ENCODE peak calls at places on chromosomes 7 and 10, in ten cellular contexts. C is WERI-Rb-1; E is CD8-positive, alpha-beta T cell; G is suprapubic skin; M is cardiac muscle cell; Z is PC-9; A is foreskin fibroblast; D is right atrium auricular region; L is body of pancreas; I is epithelial cell of esophagus. T is an unnamed sample.

GRCh38 chr7:74289660-74290589 is 718 bp downstream of the CLIP2 start:
- DNase-seq in C (no peak), E (peak), G (peak), M (no peak), Z (no peak), A (peak), D (no peak), L (peak), I (no peak), T (peak)

GRCh38 chr7:949021-949934 is 5.2 kb downstream of the ADAP1 start:
- DNase-seq in C (no peak), E (no peak), G (no peak), M (no peak), Z (peak), A (no peak), D (no peak), L (peak), I (no peak), T (no peak)

GRCh38 chr7:98735801-98736200 is 118.7 kb downstream of the NPTX2 start:
- DNase-seq in C (no peak), E (no peak), G (no peak), M (no peak), Z (no peak), A (no peak), D (no peak), L (no peak), I (no peak), T (no peak)

GRCh38 chr7:135035252-135035651 is 48.9 kb downstream of the AGBL3 start:
- DNase-seq in C (no peak), E (no peak), G (no peak), M (no peak), Z (no peak), A (no peak), D (no peak), L (no peak), I (no peak), T (no peak)

GRCh38 chr10:35451103-35452016 is 115.1 kb downstream of the CCNY start:
- DNase-seq in C (no peak), E (no peak), G (no peak), M (no peak), Z (no peak), A (peak), D (no peak), L (no peak), I (no peak), T (no peak)

GRCh38 chr7:82778021-82778420 is 334.4 kb upstream of the CACNA2D1 start:
- DNase-seq in C (no peak), E (no peak), G (no peak), M (no peak), Z (no peak), A (peak), D (no peak), L (no peak), I (peak), T (no peak)

GRCh38 chr7:26538683-26539082 is 247.0 kb downstream of the SNX10 start:
- DNase-seq in C (no peak), E (no peak), G (no peak), M (no peak), Z (no peak), A (no peak), D (no peak), L (no peak), I (no peak), T (no peak)

GRCh38 chr10:83983578-83984255 is 155.6 kb upstream of the GHITM start:
- DNase-seq in C (no peak), E (no peak), G (no peak), M (no peak), Z (peak), A (no peak), D (no peak), L (no peak), I (peak), T (peak)

GRCh38 chr7:114051871-114052324 is 133.1 kb upstream of the PPP1R3A start:
- DNase-seq in C (no peak), E (no peak), G (no peak), M (no peak), Z (no peak), A (no peak), D (no peak), L (no peak), I (no peak), T (no peak)

GRCh38 chr10:34194259-34194658 is 620.8 kb downstream of the PARD3 start:
- DNase-seq in C (no peak), E (no peak), G (no peak), M (no peak), Z (no peak), A (peak), D (no peak), L (peak), I (no peak), T (no peak)

GRCh38 chr7:109950821-109951601 is 1139.9 kb upstream of the LRRN3 start:
- DNase-seq in C (no peak), E (no peak), G (no peak), M (no peak), Z (no peak), A (no peak), D (no peak), L (no peak), I (no peak), T (no peak)

GRCh38 chr7:47297120-47297519 is 284.8 kb downstream of the TNS3 start:
- DNase-seq in C (no peak), E (no peak), G (peak), M (no peak), Z (no peak), A (no peak), D (peak), L (no peak), I (no peak), T (no peak)

GRCh38 chr7:23100697-23101096 is 4.9 kb upstream of the KLHL7 start:
- DNase-seq in C (peak), E (no peak), G (no peak), M (peak), Z (no peak), A (no peak), D (no peak), L (no peak), I (no peak), T (no peak)
- TF ChIP-seq CTCF in C (peak), E (no peak), G (no peak), M (no peak), Z (no peak), A (no peak), D (peak), L (no peak), I (peak), T (no peak)

DNA sequence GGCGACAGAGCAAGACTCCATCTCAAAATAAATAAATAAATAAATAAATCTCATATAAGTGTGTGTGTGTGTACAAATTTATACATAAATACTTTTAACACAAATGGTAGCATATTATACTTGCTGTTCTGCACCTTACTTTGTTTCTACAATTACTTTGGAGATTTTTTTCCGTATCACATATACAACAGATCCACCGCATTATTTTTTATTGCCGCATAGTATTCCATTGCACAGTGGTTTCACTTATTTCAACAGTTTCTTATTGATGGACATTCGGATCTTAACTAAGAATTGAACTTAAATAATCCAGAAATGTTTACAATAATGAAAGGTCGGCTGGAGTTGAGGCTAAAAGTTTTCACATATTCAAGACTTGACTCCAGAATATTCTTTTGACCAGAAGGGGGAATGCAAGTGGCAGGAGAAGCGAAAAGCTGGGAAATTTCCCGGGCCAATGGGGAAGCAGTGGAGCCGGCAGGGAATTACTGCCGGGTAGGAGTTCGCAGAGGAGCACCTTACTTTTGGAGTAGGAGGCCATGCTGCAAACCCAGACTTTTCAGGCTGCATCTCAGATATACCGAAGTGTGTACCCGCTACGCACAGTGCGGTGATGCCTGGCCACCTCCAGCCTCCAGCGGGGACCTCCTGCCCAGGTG is 448 bp upstream of the CNNM1 start:
- DNase-seq in C (no peak), E (no peak), G (no peak), M (no peak), Z (no peak), A (peak), D (no peak), L (no peak), I (no peak), T (no peak)
- TF ChIP-seq CTCF in C (no peak), E (no peak), G (no peak), M (no peak), Z (no peak), A (no peak), D (no peak), L (no peak), I (no peak), T (no peak)

GRCh38 chr10:65360497-65360896 is 1565.3 kb upstream of the LRRTM3 start:
- DNase-seq in C (no peak), E (no peak), G (no peak), M (no peak), Z (no peak), A (no peak), D (no peak), L (no peak), I (no peak), T (no peak)

GRCh38 chr10:65355141-65355680 is 1570.6 kb upstream of the LRRTM3 start:
- DNase-seq in C (no peak), E (no peak), G (no peak), M (no peak), Z (no peak), A (no peak), D (no peak), L (no peak), I (no peak), T (no peak)

GRCh38 chr10:65358565-65358964 is 1567.3 kb upstream of the LRRTM3 start:
- DNase-seq in C (peak), E (no peak), G (no peak), M (peak), Z (peak), A (no peak), D (no peak), L (peak), I (peak), T (peak)
- TF ChIP-seq CTCF in C (peak), E (no peak), G (no peak), M (peak), Z (peak), A (peak), D (peak), L (peak), I (peak), T (peak)

GRCh38 chr10:53997953-53998352 is 803.1 kb downstream of the PCDH15 start:
- DNase-seq in C (no peak), E (no peak), G (no peak), M (peak), Z (no peak), A (no peak), D (no peak), L (no peak), I (peak), T (no peak)
- TF ChIP-seq CTCF in C (peak), E (no peak), G (no peak), M (no peak), Z (peak), A (no peak), D (peak), L (no peak), I (peak), T (peak)

GRCh38 chr10:119652361-119652760 is 1.2 kb downstream of the BAG3 start:
- DNase-seq in C (no peak), E (no peak), G (no peak), M (peak), Z (no peak), A (peak), D (no peak), L (peak), I (peak), T (no peak)
- TF ChIP-seq CTCF in C (peak), E (peak), G (no peak), M (peak), Z (no peak), A (no peak), D (peak), L (peak), I (peak), T (no peak)

GRCh38 chr7:142513221-142513955 is 235.9 kb upstream of the PRSS1 start:
- DNase-seq in C (no peak), E (no peak), G (no peak), M (no peak), Z (no peak), A (peak), D (no peak), L (no peak), I (no peak), T (no peak)

GRCh38 chr7:142523821-142524460 is 225.3 kb upstream of the PRSS1 start:
- DNase-seq in C (no peak), E (no peak), G (no peak), M (no peak), Z (no peak), A (peak), D (no peak), L (no peak), I (no peak), T (no peak)

GRCh38 chr7:142519790-142520078 is 229.5 kb upstream of the PRSS1 start:
- DNase-seq in C (peak), E (no peak), G (no peak), M (no peak), Z (no peak), A (no peak), D (no peak), L (no peak), I (no peak), T (no peak)

GRCh38 chr7:142516038-142516501 is 233.2 kb upstream of the PRSS1 start:
- DNase-seq in C (peak), E (no peak), G (no peak), M (peak), Z (peak), A (peak), D (no peak), L (peak), I (peak), T (peak)

GRCh38 chr7:142519077-142519789 is 230.0 kb upstream of the PRSS1 start:
- DNase-seq in C (peak), E (no peak), G (no peak), M (no peak), Z (no peak), A (peak), D (no peak), L (no peak), I (no peak), T (no peak)
- TF ChIP-seq CTCF in C (peak), E (no peak), G (no peak), M (no peak), Z (no peak), A (peak), D (no peak), L (no peak), I (peak), T (no peak)

GRCh38 chr7:140605337-140605736 is 35.3 kb downstream of the DENND2A start:
- DNase-seq in C (no peak), E (no peak), G (no peak), M (no peak), Z (no peak), A (peak), D (no peak), L (no peak), I (peak), T (no peak)

GRCh38 chr7:140604760-140605159 is 35.9 kb downstream of the DENND2A start:
- DNase-seq in C (no peak), E (no peak), G (no peak), M (no peak), Z (no peak), A (peak), D (no peak), L (no peak), I (peak), T (no peak)

GRCh38 chr7:140607441-140607989 is 33.1 kb downstream of the DENND2A start:
- DNase-seq in C (no peak), E (no peak), G (peak), M (no peak), Z (no peak), A (peak), D (peak), L (peak), I (no peak), T (no peak)

GRCh38 chr7:140601566-140602174 is 38.9 kb downstream of the DENND2A start:
- DNase-seq in C (no peak), E (no peak), G (no peak), M (no peak), Z (no peak), A (no peak), D (no peak), L (no peak), I (no peak), T (no peak)

DNA sequence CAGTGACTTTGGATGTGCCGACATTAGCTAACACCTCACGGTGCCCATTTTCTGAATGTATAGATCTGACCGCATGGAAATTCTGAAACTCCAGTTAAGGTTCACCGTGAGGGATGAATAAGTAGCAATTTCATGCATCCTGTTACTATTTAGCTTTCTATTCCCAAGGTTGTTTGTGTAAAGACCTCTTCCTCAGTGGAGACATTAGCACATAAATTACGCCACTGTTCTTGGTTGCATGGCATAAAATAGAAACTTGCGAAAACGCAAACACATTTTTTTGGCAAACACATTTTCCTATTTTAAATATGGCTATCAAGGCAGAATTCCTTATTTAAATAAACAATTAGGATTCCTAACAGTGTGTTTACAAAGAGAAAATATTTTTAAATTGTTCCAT is 36.5 kb downstream of the DENND2A start:
- DNase-seq in C (no peak), E (no peak), G (no peak), M (no peak), Z (no peak), A (no peak), D (no peak), L (no peak), I (no peak), T (no peak)
- TF ChIP-seq CTCF in C (no peak), E (no peak), G (no peak), M (no peak), Z (no peak), A (no peak), D (no peak), L (no peak), I (no peak), T (no peak)

GRCh38 chr10:108632044-108632443 is 1291.3 kb downstream of the XPNPEP1 start:
- DNase-seq in C (no peak), E (no peak), G (no peak), M (no peak), Z (no peak), A (no peak), D (no peak), L (no peak), I (no peak), T (peak)
- TF ChIP-seq CTCF in C (no peak), E (no peak), G (no peak), M (no peak), Z (no peak), A (no peak), D (no peak), L (no peak), I (no peak), T (no peak)

GRCh38 chr10:101055416-101055815 is 6.4 kb upstream of the KAZALD1 start:
- DNase-seq in C (no peak), E (no peak), G (no peak), M (no peak), Z (no peak), A (no peak), D (no peak), L (no peak), I (no peak), T (no peak)
- TF ChIP-seq CTCF in C (peak), E (no peak), G (no peak), M (peak), Z (no peak), A (no peak), D (no peak), L (no peak), I (no peak), T (no peak)